ENCODE peak calls at places on chromosome 2, in six cellular contexts. D is GM12864; I is substantia nigra; L is stimulated activated CD4-positive, alpha-beta T cell treated with anti-CD3 and anti-CD28 coated beads, TNF-alpha, amount 100 ng/mL, for 48 hours; J is stimulated activated CD8-positive, alpha-beta memory T cell treated with anti-CD3 and anti-CD28 coated beads, Interleukin-15, amount 100 ng/mL, for 24 hours; R is NCI-H2171. M is an unnamed sample.

GRCh38 chr2:190993292-190993643 is 20.7 kb downstream of the STAT1 start:
- DNase-seq in D (no peak), L (no peak), I (no peak), J (no peak), R (no peak), M (no peak)

GRCh38 chr2:13006829-13007715 is 290.3 kb downstream of the TRIB2 start:
- DNase-seq in I (peak), L (peak), J (peak), R (peak), D (peak), M (peak)

GRCh38 chr2:227805578-227805977 is 8.1 kb upstream of the CCL20 start:
- DNase-seq in D (no peak), J (no peak), R (no peak), L (no peak), I (no peak), M (no peak)

GRCh38 chr2:148545387-148546256 is 98.9 kb upstream of the EPC2 start:
- DNase-seq in I (no peak), R (no peak), D (no peak), J (no peak), L (no peak), M (peak)

GRCh38 chr2:98148968-98149697 is 62.2 kb downstream of the VWA3B start:
- DNase-seq in I (no peak), J (no peak), L (no peak), D (no peak), R (no peak), M (peak)

GRCh38 chr2:217846321-217846743 is 156.5 kb downstream of the TNS1 start:
- DNase-seq in J (no peak), D (no peak), L (no peak), I (no peak), R (no peak), M (no peak)

GRCh38 chr2:7886665-7887064 is 795.2 kb upstream of the ID2 start:
- DNase-seq in J (no peak), D (no peak), R (no peak), I (no peak), L (no peak), M (no peak)

GRCh38 chr2:157264099-157264498 is 6.6 kb downstream of the GALNT5 start:
- DNase-seq in D (no peak), L (no peak), J (no peak), I (no peak), R (no peak), M (no peak)

GRCh38 chr2:65353927-65354326 is 78.5 kb downstream of the SPRED2 start:
- DNase-seq in J (no peak), L (no peak), I (no peak), D (no peak), R (no peak), M (no peak)

GRCh38 chr2:178412047-178412446 is 38.9 kb downstream of the PRKRA start:
- DNase-seq in L (no peak), D (no peak), R (no peak), I (no peak), J (no peak), M (no peak)

GRCh38 chr2:234770081-234770506 is 181.7 kb upstream of the SH3BP4 start:
- DNase-seq in R (no peak), J (no peak), L (no peak), D (no peak), I (no peak), M (no peak)

GRCh38 chr2:184006998-184007397 is 591.3 kb upstream of the ZNF804A start:
- DNase-seq in I (no peak), D (no peak), J (no peak), L (no peak), R (peak), M (no peak)

GRCh38 chr2:108538000-108538625 is 3.8 kb downstream of the LIMS1 start:
- DNase-seq in R (no peak), J (no peak), I (no peak), D (no peak), L (no peak), M (no peak)

GRCh38 chr2:216013080-216013909 is at the start of gene MREG:
- DNase-seq in L (peak), R (peak), J (peak), D (no peak), I (peak), M (peak)

GRCh38 chr2:69693472-69694450 is 48.2 kb upstream of the ANXA4 start:
- DNase-seq in J (no peak), D (no peak), I (no peak), L (no peak), R (no peak), M (no peak)

GRCh38 chr2:145736901-145737300 is 1217.0 kb upstream of the ZEB2 start:
- DNase-seq in D (no peak), L (no peak), J (no peak), I (no peak), R (no peak), M (no peak)